ENCODE peak calls at places on chromosomes 1 and 21, in nine cellular contexts. One of them, this sample, is unnamed.

GRCh38 chr1:12161662-12162458 is 4.9 kb upstream of the TNFRSF1B start:
- DNase-seq in ELR: peak
- DNase-seq in stimulated activated CD4-positive, alpha-beta T cell treated with anti-CD3 and anti-CD28 coated beads, Interleukin-15, amount 100 ng/mL, for 24 hours: peak
- DNase-seq in T-helper 2 cell: no peak
- DNase-seq in right cardiac atrium: peak
- DNase-seq in C1 segment of cervical spinal cord: peak
- DNase-seq in GM13977: peak
- DNase-seq in hippocampal formation: no peak
- DNase-seq in AG04450: peak
- DNase-seq in this sample: peak

GRCh38 chr1:235397733-235398132 is 30.5 kb downstream of the TBCE start:
- DNase-seq in T-helper 2 cell: no peak
- DNase-seq in ELR: peak
- DNase-seq in AG04450: peak
- DNase-seq in stimulated activated CD4-positive, alpha-beta T cell treated with anti-CD3 and anti-CD28 coated beads, Interleukin-15, amount 100 ng/mL, for 24 hours: no peak
- DNase-seq in C1 segment of cervical spinal cord: no peak
- DNase-seq in right cardiac atrium: no peak
- DNase-seq in GM13977: no peak
- DNase-seq in hippocampal formation: no peak
- DNase-seq in this sample: peak

GRCh38 chr1:115677172-115677542 is 35.4 kb downstream of the VANGL1 start:
- DNase-seq in ELR: peak
- DNase-seq in AG04450: no peak
- DNase-seq in stimulated activated CD4-positive, alpha-beta T cell treated with anti-CD3 and anti-CD28 coated beads, Interleukin-15, amount 100 ng/mL, for 24 hours: no peak
- DNase-seq in C1 segment of cervical spinal cord: no peak
- DNase-seq in hippocampal formation: no peak
- DNase-seq in right cardiac atrium: no peak
- DNase-seq in GM13977: peak
- DNase-seq in T-helper 2 cell: no peak
- DNase-seq in this sample: no peak

GRCh38 chr1:70140343-70140742 is 65.0 kb downstream of the LRRC40 start:
- DNase-seq in T-helper 2 cell: no peak
- DNase-seq in AG04450: no peak
- DNase-seq in hippocampal formation: peak
- DNase-seq in GM13977: no peak
- DNase-seq in right cardiac atrium: no peak
- DNase-seq in C1 segment of cervical spinal cord: no peak
- DNase-seq in stimulated activated CD4-positive, alpha-beta T cell treated with anti-CD3 and anti-CD28 coated beads, Interleukin-15, amount 100 ng/mL, for 24 hours: no peak
- DNase-seq in ELR: peak
- DNase-seq in this sample: no peak

GRCh38 chr1:54408701-54409066 is 2.5 kb upstream of the SSBP3 start:
- DNase-seq in right cardiac atrium: no peak
- DNase-seq in T-helper 2 cell: no peak
- DNase-seq in hippocampal formation: no peak
- DNase-seq in stimulated activated CD4-positive, alpha-beta T cell treated with anti-CD3 and anti-CD28 coated beads, Interleukin-15, amount 100 ng/mL, for 24 hours: no peak
- DNase-seq in AG04450: no peak
- DNase-seq in GM13977: no peak
- DNase-seq in ELR: no peak
- DNase-seq in C1 segment of cervical spinal cord: no peak
- DNase-seq in this sample: no peak

GRCh38 chr1:111656093-111657017 is 36.8 kb downstream of the RAP1A start:
- DNase-seq in AG04450: peak
- DNase-seq in right cardiac atrium: no peak
- DNase-seq in GM13977: no peak
- DNase-seq in C1 segment of cervical spinal cord: no peak
- DNase-seq in hippocampal formation: no peak
- DNase-seq in stimulated activated CD4-positive, alpha-beta T cell treated with anti-CD3 and anti-CD28 coated beads, Interleukin-15, amount 100 ng/mL, for 24 hours: no peak
- DNase-seq in T-helper 2 cell: no peak
- DNase-seq in ELR: peak
- DNase-seq in this sample: peak

GRCh38 chr21:40730051-40730760 is 116.8 kb downstream of the DSCAM start:
- DNase-seq in C1 segment of cervical spinal cord: no peak
- DNase-seq in stimulated activated CD4-positive, alpha-beta T cell treated with anti-CD3 and anti-CD28 coated beads, Interleukin-15, amount 100 ng/mL, for 24 hours: no peak
- DNase-seq in hippocampal formation: no peak
- DNase-seq in right cardiac atrium: no peak
- DNase-seq in AG04450: no peak
- DNase-seq in ELR: no peak
- DNase-seq in GM13977: no peak
- DNase-seq in T-helper 2 cell: no peak
- DNase-seq in this sample: no peak

GRCh38 chr1:110916669-110917306 is 43.8 kb downstream of the CD53 start:
- DNase-seq in GM13977: peak
- DNase-seq in hippocampal formation: no peak
- DNase-seq in stimulated activated CD4-positive, alpha-beta T cell treated with anti-CD3 and anti-CD28 coated beads, Interleukin-15, amount 100 ng/mL, for 24 hours: peak
- DNase-seq in T-helper 2 cell: no peak
- DNase-seq in ELR: peak
- DNase-seq in right cardiac atrium: no peak
- DNase-seq in AG04450: no peak
- DNase-seq in C1 segment of cervical spinal cord: no peak
- DNase-seq in this sample: no peak

GRCh38 chr1:168301664-168302320 is 21.1 kb downstream of the TBX19 start:
- DNase-seq in AG04450: no peak
- DNase-seq in C1 segment of cervical spinal cord: no peak
- DNase-seq in hippocampal formation: no peak
- DNase-seq in ELR: peak
- DNase-seq in T-helper 2 cell: no peak
- DNase-seq in right cardiac atrium: no peak
- DNase-seq in GM13977: no peak
- DNase-seq in stimulated activated CD4-positive, alpha-beta T cell treated with anti-CD3 and anti-CD28 coated beads, Interleukin-15, amount 100 ng/mL, for 24 hours: no peak
- DNase-seq in this sample: peak

GRCh38 chr1:225534135-225534534 is 106.3 kb upstream of the LBR start:
- DNase-seq in T-helper 2 cell: no peak
- DNase-seq in GM13977: no peak
- DNase-seq in AG04450: no peak
- DNase-seq in right cardiac atrium: no peak
- DNase-seq in ELR: no peak
- DNase-seq in hippocampal formation: no peak
- DNase-seq in C1 segment of cervical spinal cord: no peak
- DNase-seq in stimulated activated CD4-positive, alpha-beta T cell treated with anti-CD3 and anti-CD28 coated beads, Interleukin-15, amount 100 ng/mL, for 24 hours: no peak
- DNase-seq in this sample: no peak

GRCh38 chr1:204806943-204807624 is 63.6 kb upstream of the NFASC start:
- DNase-seq in stimulated activated CD4-positive, alpha-beta T cell treated with anti-CD3 and anti-CD28 coated beads, Interleukin-15, amount 100 ng/mL, for 24 hours: peak
- DNase-seq in right cardiac atrium: peak
- DNase-seq in T-helper 2 cell: peak
- DNase-seq in AG04450: peak
- DNase-seq in GM13977: peak
- DNase-seq in C1 segment of cervical spinal cord: peak
- DNase-seq in ELR: peak
- DNase-seq in hippocampal formation: peak
- DNase-seq in this sample: peak

GRCh38 chr1:232524056-232524455 is 105.9 kb downstream of the SIPA1L2 start:
- DNase-seq in hippocampal formation: no peak
- DNase-seq in right cardiac atrium: no peak
- DNase-seq in AG04450: no peak
- DNase-seq in GM13977: no peak
- DNase-seq in stimulated activated CD4-positive, alpha-beta T cell treated with anti-CD3 and anti-CD28 coated beads, Interleukin-15, amount 100 ng/mL, for 24 hours: no peak
- DNase-seq in C1 segment of cervical spinal cord: no peak
- DNase-seq in ELR: peak
- DNase-seq in T-helper 2 cell: no peak
- DNase-seq in this sample: no peak

GRCh38 chr1:192877283-192877886 is 68.5 kb downstream of the RGS2 start:
- DNase-seq in stimulated activated CD4-positive, alpha-beta T cell treated with anti-CD3 and anti-CD28 coated beads, Interleukin-15, amount 100 ng/mL, for 24 hours: no peak
- DNase-seq in ELR: no peak
- DNase-seq in C1 segment of cervical spinal cord: no peak
- DNase-seq in T-helper 2 cell: no peak
- DNase-seq in AG04450: no peak
- DNase-seq in GM13977: no peak
- DNase-seq in right cardiac atrium: no peak
- DNase-seq in hippocampal formation: no peak
- DNase-seq in this sample: no peak

GRCh38 chr1:233107130-233107529 is 156.7 kb downstream of the NTPCR start:
- DNase-seq in C1 segment of cervical spinal cord: no peak
- DNase-seq in AG04450: no peak
- DNase-seq in hippocampal formation: no peak
- DNase-seq in T-helper 2 cell: no peak
- DNase-seq in ELR: no peak
- DNase-seq in right cardiac atrium: no peak
- DNase-seq in GM13977: no peak
- DNase-seq in stimulated activated CD4-positive, alpha-beta T cell treated with anti-CD3 and anti-CD28 coated beads, Interleukin-15, amount 100 ng/mL, for 24 hours: no peak
- DNase-seq in this sample: no peak

GRCh38 chr1:61162513-61163274 is 80.3 kb downstream of the NFIA start:
- DNase-seq in T-helper 2 cell: no peak
- DNase-seq in hippocampal formation: no peak
- DNase-seq in stimulated activated CD4-positive, alpha-beta T cell treated with anti-CD3 and anti-CD28 coated beads, Interleukin-15, amount 100 ng/mL, for 24 hours: no peak
- DNase-seq in C1 segment of cervical spinal cord: no peak
- DNase-seq in GM13977: no peak
- DNase-seq in AG04450: no peak
- DNase-seq in ELR: no peak
- DNase-seq in right cardiac atrium: no peak
- DNase-seq in this sample: no peak

GRCh38 chr1:64471724-64472276 is 1.9 kb downstream of the CACHD1 start:
- DNase-seq in T-helper 2 cell: no peak
- DNase-seq in right cardiac atrium: no peak
- DNase-seq in stimulated activated CD4-positive, alpha-beta T cell treated with anti-CD3 and anti-CD28 coated beads, Interleukin-15, amount 100 ng/mL, for 24 hours: no peak
- DNase-seq in C1 segment of cervical spinal cord: no peak
- DNase-seq in AG04450: no peak
- DNase-seq in ELR: peak
- DNase-seq in GM13977: no peak
- DNase-seq in hippocampal formation: no peak
- DNase-seq in this sample: peak

GRCh38 chr1:50977575-50978143 is 7.6 kb downstream of the CDKN2C start:
- DNase-seq in right cardiac atrium: peak
- DNase-seq in ELR: peak
- DNase-seq in hippocampal formation: no peak
- DNase-seq in AG04450: no peak
- DNase-seq in stimulated activated CD4-positive, alpha-beta T cell treated with anti-CD3 and anti-CD28 coated beads, Interleukin-15, amount 100 ng/mL, for 24 hours: peak
- DNase-seq in C1 segment of cervical spinal cord: peak
- DNase-seq in GM13977: peak
- DNase-seq in T-helper 2 cell: no peak
- DNase-seq in this sample: peak

GRCh38 chr1:8367571-8368184 is 49.8 kb downstream of the SLC45A1 start:
- DNase-seq in T-helper 2 cell: no peak
- DNase-seq in ELR: no peak
- DNase-seq in stimulated activated CD4-positive, alpha-beta T cell treated with anti-CD3 and anti-CD28 coated beads, Interleukin-15, amount 100 ng/mL, for 24 hours: no peak
- DNase-seq in AG04450: no peak
- DNase-seq in hippocampal formation: no peak
- DNase-seq in C1 segment of cervical spinal cord: no peak
- DNase-seq in right cardiac atrium: no peak
- DNase-seq in GM13977: no peak
- DNase-seq in this sample: no peak

GRCh38 chr1:245019904-245020486 is 134.8 kb upstream of the KIF26B start:
- DNase-seq in AG04450: no peak
- DNase-seq in right cardiac atrium: no peak
- DNase-seq in ELR: no peak
- DNase-seq in GM13977: no peak
- DNase-seq in stimulated activated CD4-positive, alpha-beta T cell treated with anti-CD3 and anti-CD28 coated beads, Interleukin-15, amount 100 ng/mL, for 24 hours: no peak
- DNase-seq in C1 segment of cervical spinal cord: no peak
- DNase-seq in hippocampal formation: no peak
- DNase-seq in T-helper 2 cell: no peak
- DNase-seq in this sample: no peak

GRCh38 chr1:197776348-197777082 is 1.2 kb upstream of the DENND1B start:
- DNase-seq in C1 segment of cervical spinal cord: no peak
- DNase-seq in T-helper 2 cell: no peak
- DNase-seq in GM13977: peak
- DNase-seq in right cardiac atrium: no peak
- DNase-seq in stimulated activated CD4-positive, alpha-beta T cell treated with anti-CD3 and anti-CD28 coated beads, Interleukin-15, amount 100 ng/mL, for 24 hours: peak
- DNase-seq in ELR: peak
- DNase-seq in hippocampal formation: no peak
- DNase-seq in AG04450: no peak
- DNase-seq in this sample: peak

GRCh38 chr1:238281418-238281817 is 390.7 kb upstream of the ZP4 start:
- DNase-seq in stimulated activated CD4-positive, alpha-beta T cell treated with anti-CD3 and anti-CD28 coated beads, Interleukin-15, amount 100 ng/mL, for 24 hours: no peak
- DNase-seq in hippocampal formation: no peak
- DNase-seq in T-helper 2 cell: no peak
- DNase-seq in ELR: peak
- DNase-seq in right cardiac atrium: no peak
- DNase-seq in C1 segment of cervical spinal cord: no peak
- DNase-seq in GM13977: no peak
- DNase-seq in AG04450: no peak
- DNase-seq in this sample: no peak

GRCh38 chr1:41537788-41538351 is 53.4 kb upstream of the EDN2 start:
- DNase-seq in right cardiac atrium: peak
- DNase-seq in hippocampal formation: no peak
- DNase-seq in GM13977: no peak
- DNase-seq in ELR: peak
- DNase-seq in AG04450: peak
- DNase-seq in T-helper 2 cell: no peak
- DNase-seq in stimulated activated CD4-positive, alpha-beta T cell treated with anti-CD3 and anti-CD28 coated beads, Interleukin-15, amount 100 ng/mL, for 24 hours: peak
- DNase-seq in C1 segment of cervical spinal cord: no peak
- DNase-seq in this sample: peak

GRCh38 chr1:17665950-17666720 is 89.0 kb upstream of the ACTL8 start:
- DNase-seq in T-helper 2 cell: no peak
- DNase-seq in right cardiac atrium: no peak
- DNase-seq in C1 segment of cervical spinal cord: no peak
- DNase-seq in ELR: peak
- DNase-seq in hippocampal formation: no peak
- DNase-seq in GM13977: no peak
- DNase-seq in stimulated activated CD4-positive, alpha-beta T cell treated with anti-CD3 and anti-CD28 coated beads, Interleukin-15, amount 100 ng/mL, for 24 hours: no peak
- DNase-seq in AG04450: no peak
- DNase-seq in this sample: peak

GRCh38 chr1:7232936-7233540 is 447.8 kb downstream of the CAMTA1 start:
- DNase-seq in stimulated activated CD4-positive, alpha-beta T cell treated with anti-CD3 and anti-CD28 coated beads, Interleukin-15, amount 100 ng/mL, for 24 hours: no peak
- DNase-seq in hippocampal formation: no peak
- DNase-seq in C1 segment of cervical spinal cord: no peak
- DNase-seq in T-helper 2 cell: no peak
- DNase-seq in ELR: no peak
- DNase-seq in AG04450: no peak
- DNase-seq in right cardiac atrium: no peak
- DNase-seq in GM13977: no peak
- DNase-seq in this sample: peak

GRCh38 chr1:6028042-6028895 is 17.4 kb upstream of the KCNAB2 start:
- DNase-seq in ELR: peak
- DNase-seq in right cardiac atrium: no peak
- DNase-seq in AG04450: no peak
- DNase-seq in C1 segment of cervical spinal cord: no peak
- DNase-seq in hippocampal formation: no peak
- DNase-seq in GM13977: no peak
- DNase-seq in stimulated activated CD4-positive, alpha-beta T cell treated with anti-CD3 and anti-CD28 coated beads, Interleukin-15, amount 100 ng/mL, for 24 hours: peak
- DNase-seq in T-helper 2 cell: no peak
- DNase-seq in this sample: peak

GRCh38 chr1:200039849-200040479 is 12.5 kb downstream of the NR5A2 start:
- DNase-seq in right cardiac atrium: no peak
- DNase-seq in C1 segment of cervical spinal cord: no peak
- DNase-seq in AG04450: no peak
- DNase-seq in stimulated activated CD4-positive, alpha-beta T cell treated with anti-CD3 and anti-CD28 coated beads, Interleukin-15, amount 100 ng/mL, for 24 hours: no peak
- DNase-seq in ELR: no peak
- DNase-seq in hippocampal formation: no peak
- DNase-seq in GM13977: peak
- DNase-seq in T-helper 2 cell: no peak
- DNase-seq in this sample: no peak

GRCh38 chr1:24047101-24047459 is 64.9 kb downstream of the MYOM3 start:
- DNase-seq in hippocampal formation: no peak
- DNase-seq in ELR: peak
- DNase-seq in GM13977: no peak
- DNase-seq in right cardiac atrium: peak
- DNase-seq in T-helper 2 cell: no peak
- DNase-seq in AG04450: no peak
- DNase-seq in C1 segment of cervical spinal cord: no peak
- DNase-seq in stimulated activated CD4-positive, alpha-beta T cell treated with anti-CD3 and anti-CD28 coated beads, Interleukin-15, amount 100 ng/mL, for 24 hours: no peak
- DNase-seq in this sample: peak

GRCh38 chr1:187471555-187471954 is 642.8 kb downstream of the PLA2G4A start:
- DNase-seq in stimulated activated CD4-positive, alpha-beta T cell treated with anti-CD3 and anti-CD28 coated beads, Interleukin-15, amount 100 ng/mL, for 24 hours: no peak
- DNase-seq in right cardiac atrium: no peak
- DNase-seq in T-helper 2 cell: no peak
- DNase-seq in hippocampal formation: no peak
- DNase-seq in AG04450: no peak
- DNase-seq in ELR: peak
- DNase-seq in C1 segment of cervical spinal cord: no peak
- DNase-seq in GM13977: no peak
- DNase-seq in this sample: peak

GRCh38 chr1:181151378-181152326 is 63.2 kb downstream of the IER5 start:
- DNase-seq in T-helper 2 cell: no peak
- DNase-seq in GM13977: no peak
- DNase-seq in right cardiac atrium: no peak
- DNase-seq in stimulated activated CD4-positive, alpha-beta T cell treated with anti-CD3 and anti-CD28 coated beads, Interleukin-15, amount 100 ng/mL, for 24 hours: no peak
- DNase-seq in hippocampal formation: no peak
- DNase-seq in ELR: peak
- DNase-seq in AG04450: no peak
- DNase-seq in C1 segment of cervical spinal cord: no peak
- DNase-seq in this sample: no peak

GRCh38 chr1:224427346-224427745 is 7.3 kb downstream of the WDR26 start:
- DNase-seq in AG04450: no peak
- DNase-seq in hippocampal formation: no peak
- DNase-seq in ELR: peak
- DNase-seq in T-helper 2 cell: no peak
- DNase-seq in right cardiac atrium: no peak
- DNase-seq in GM13977: no peak
- DNase-seq in C1 segment of cervical spinal cord: no peak
- DNase-seq in stimulated activated CD4-positive, alpha-beta T cell treated with anti-CD3 and anti-CD28 coated beads, Interleukin-15, amount 100 ng/mL, for 24 hours: no peak
- DNase-seq in this sample: peak

GRCh38 chr21:43718872-43719747 is at the start of gene PDXK:
- DNase-seq in right cardiac atrium: peak
- DNase-seq in stimulated activated CD4-positive, alpha-beta T cell treated with anti-CD3 and anti-CD28 coated beads, Interleukin-15, amount 100 ng/mL, for 24 hours: peak
- DNase-seq in ELR: peak
- DNase-seq in AG04450: no peak
- DNase-seq in hippocampal formation: peak
- DNase-seq in C1 segment of cervical spinal cord: peak
- DNase-seq in GM13977: peak
- DNase-seq in T-helper 2 cell: peak
- DNase-seq in this sample: peak

This sample was measured in osteoblast.